ENCODE peak calls at places on chromosomes 1 and 21, in six cellular contexts. J is NCI-H1436; Y is T-cell; A is HAP-1; Z is iPS DF 19.7; K is stimulated activated CD4-positive, alpha-beta T cell treated with anti-CD3 and anti-CD28 coated beads, Interleukin-4, amount 100 ng/mL, for 48 hours. E is an unnamed sample.

GRCh38 chr1:240441684-240442083 is 170.3 kb downstream of the GREM2 start:
- DNase-seq in J (no peak), Y (no peak), A (no peak), Z (no peak), K (no peak), E (no peak)

GRCh38 chr1:100353073-100353801 is 931 bp downstream of the CDC14A start:
- DNase-seq in J (peak), Y (peak), A (peak), Z (no peak), K (peak), E (peak)

GRCh38 chr1:196546272-196547245 is 61.7 kb downstream of the KCNT2 start:
- DNase-seq in J (no peak), Y (no peak), A (no peak), Z (no peak), K (no peak), E (no peak)

GRCh38 chr1:119712342-119713038 is 756 bp downstream of the PHGDH start:
- DNase-seq in J (peak), Y (no peak), A (peak), Z (peak), K (peak), E (peak)

GRCh38 chr21:26756491-26757159 is 88.6 kb downstream of the ADAMTS1 start:
- DNase-seq in J (no peak), Y (no peak), A (no peak), Z (no peak), K (no peak), E (no peak)

GRCh38 chr1:115564201-115564600 is 77.6 kb upstream of the VANGL1 start:
- DNase-seq in J (no peak), Y (no peak), A (no peak), Z (no peak), K (no peak), E (no peak)

GRCh38 chr1:63322248-63322943 is at the start of gene FOXD3:
- DNase-seq in J (peak), Y (no peak), A (peak), Z (no peak), K (no peak), E (peak)

GRCh38 chr1:25182629-25183028 is 49.7 kb downstream of the SYF2 start:
- DNase-seq in J (no peak), Y (no peak), A (no peak), Z (no peak), K (no peak), E (no peak)

GRCh38 chr1:187313115-187313514 is 484.4 kb downstream of the PLA2G4A start:
- DNase-seq in J (no peak), Y (no peak), A (no peak), Z (no peak), K (no peak), E (no peak)

GRCh38 chr1:201468844-201469644 is at the start of gene PHLDA3:
- DNase-seq in J (peak), Y (no peak), A (peak), Z (no peak), K (peak), E (peak)

GRCh38 chr1:234922987-234923386 is 205.7 kb downstream of the TOMM20 start:
- DNase-seq in J (no peak), Y (no peak), A (no peak), Z (no peak), K (no peak), E (no peak)

GRCh38 chr1:230509281-230509977 is 83.3 kb upstream of the PGBD5 start:
- DNase-seq in J (no peak), Y (no peak), A (no peak), Z (no peak), K (no peak), E (no peak)

GRCh38 chr1:212718499-212718898 is 18.9 kb upstream of the BATF3 start:
- DNase-seq in J (no peak), Y (no peak), A (no peak), Z (no peak), K (no peak), E (no peak)

GRCh38 chr1:95233321-95233736 is 681 bp upstream of the RWDD3 start:
- DNase-seq in J (no peak), Y (no peak), A (no peak), Z (no peak), K (no peak), E (no peak)

GRCh38 chr1:11134352-11135266 is 34.9 kb upstream of the EXOSC10 start:
- DNase-seq in J (no peak), Y (no peak), A (no peak), Z (no peak), K (no peak), E (no peak)

GRCh38 chr1:180632326-180633088 is 685 bp downstream of the XPR1 start:
- DNase-seq in J (peak), Y (peak), A (peak), Z (no peak), K (peak), E (peak)

GRCh38 chr1:205375816-205376545 is 19.3 kb upstream of the KLHDC8A start:
- DNase-seq in J (no peak), Y (no peak), A (peak), Z (no peak), K (no peak), E (no peak)

GRCh38 chr1:11470912-11471311 is 8.0 kb upstream of the DISP3 start:
- DNase-seq in J (no peak), Y (no peak), A (no peak), Z (no peak), K (no peak), E (no peak)

GRCh38 chr1:29346573-29346972 is 110.3 kb downstream of the PTPRU start:
- DNase-seq in J (no peak), Y (no peak), A (no peak), Z (no peak), K (no peak), E (no peak)

GRCh38 chr1:203915811-203916210 is 54.4 kb downstream of the SNRPE start:
- DNase-seq in J (no peak), Y (no peak), A (no peak), Z (no peak), K (no peak), E (no peak)

GRCh38 chr1:161088587-161089110 is 709 bp downstream of the NECTIN4 start:
- DNase-seq in J (no peak), Y (no peak), A (no peak), Z (no peak), K (no peak), E (no peak)

GRCh38 chr21:25887166-25887565 is 152.4 kb downstream of the GABPA start:
- DNase-seq in J (no peak), Y (no peak), A (no peak), Z (no peak), K (no peak), E (no peak)

GRCh38 chr1:48704736-48705135 is 72.0 kb downstream of the BEND5 start:
- DNase-seq in J (no peak), Y (no peak), A (no peak), Z (no peak), K (no peak), E (no peak)

GRCh38 chr1:87115317-87115885 is 201.0 kb downstream of the HS2ST1 start:
- DNase-seq in J (no peak), Y (no peak), A (no peak), Z (no peak), K (no peak), E (no peak)

GRCh38 chr1:62276791-62277190 is 42.4 kb downstream of the KANK4 start:
- DNase-seq in J (no peak), Y (no peak), A (no peak), Z (no peak), K (no peak), E (no peak)

GRCh38 chr1:181112071-181112929 is 23.8 kb downstream of the IER5 start:
- DNase-seq in J (no peak), Y (no peak), A (no peak), Z (no peak), K (no peak), E (no peak)

GRCh38 chr1:154306151-154306550 is 14.7 kb upstream of the AQP10 start:
- DNase-seq in J (no peak), Y (no peak), A (no peak), Z (no peak), K (no peak), E (no peak)

GRCh38 chr1:173112129-173112528 is 61.4 kb upstream of the TNFSF18 start:
- DNase-seq in J (no peak), Y (no peak), A (no peak), Z (no peak), K (no peak), E (no peak)

GRCh38 chr1:96409087-96409486 is 312.5 kb upstream of the PTBP2 start:
- DNase-seq in J (no peak), Y (no peak), A (no peak), Z (no peak), K (no peak), E (no peak)

GRCh38 chr1:84062496-84062895 is 63.6 kb upstream of the TTLL7 start:
- DNase-seq in J (no peak), Y (no peak), A (no peak), Z (no peak), K (no peak), E (no peak)

GRCh38 chr21:19810779-19811178 is 1187.4 kb upstream of the NCAM2 start:
- DNase-seq in J (no peak), Y (no peak), A (no peak), Z (no peak), K (no peak), E (no peak)

GRCh38 chr1:85201340-85202091 is 700 bp upstream of the SYDE2 start:
- DNase-seq in J (no peak), Y (peak), A (peak), Z (no peak), K (peak), E (peak)

GRCh38 chr1:61132176-61133047 is 50.1 kb downstream of the NFIA start:
- DNase-seq in J (no peak), Y (no peak), A (peak), Z (no peak), K (no peak), E (no peak)

GRCh38 chr1:185720633-185721272 is 13.4 kb upstream of the HMCN1 start:
- DNase-seq in J (no peak), Y (no peak), A (no peak), Z (no peak), K (no peak), E (no peak)

GRCh38 chr1:88284066-88284465 is 400.0 kb upstream of the PKN2 start:
- DNase-seq in J (no peak), Y (no peak), A (no peak), Z (no peak), K (no peak), E (no peak)

GRCh38 chr1:180586671-180587155 is 27.9 kb downstream of the OVAAL start:
- DNase-seq in J (peak), Y (no peak), A (no peak), Z (no peak), K (no peak), E (no peak)

E was measured in progenitor cell of endocrine pancreas.